ENCODE peak calls at places on chromosomes 4 and X, in six cellular contexts. A, Q, C, F, K and V are unnamed samples.

GRCh38 chr4:60657802-60658201 is 542.3 kb upstream of the ADGRL3 start:
- DNase-seq in A (no peak), Q (no peak), F (no peak), K (no peak), C (no peak), V (no peak)

GRCh38 chr4:57462843-57463242 is 352.7 kb upstream of the IGFBP7 start:
- DNase-seq in Q (no peak), C (no peak), A (no peak), K (no peak), F (no peak), V (no peak)

GRCh38 chr4:15577508-15577907 is 77.6 kb downstream of the FBXL5 start:
- DNase-seq in Q (no peak), C (no peak), F (no peak), K (no peak), A (no peak), V (no peak)

GRCh38 chr4:48967626-48968025 is 18.4 kb upstream of the CWH43 start:
- DNase-seq in C (no peak), A (no peak), K (no peak), F (no peak), Q (no peak), V (no peak)

GRCh38 chr4:83405844-83406816 is 49.5 kb downstream of the HELQ start:
- DNase-seq in K (no peak), A (no peak), Q (no peak), C (no peak), F (no peak), V (no peak)

GRCh38 chr4:109211671-109212070 is 90.8 kb downstream of the COL25A1 start:
- DNase-seq in C (no peak), F (no peak), K (no peak), A (no peak), Q (no peak), V (no peak)

GRCh38 chr4:84530449-84530848 is 31.4 kb upstream of the NKX6-1 start:
- DNase-seq in C (no peak), A (no peak), Q (no peak), K (no peak), F (no peak), V (no peak)

GRCh38 chrX:124651031-124651430 is 304.7 kb downstream of the SH2D1A start:
- DNase-seq in F (no peak), A (no peak), Q (no peak), K (no peak), C (no peak), V (no peak)

GRCh38 chr4:47837582-47838294 is at the start of gene CORIN:
- DNase-seq in C (no peak), A (no peak), Q (no peak), K (no peak), F (no peak), V (peak)

GRCh38 chrX:24145340-24146186 is 4.0 kb upstream of the ZFX start:
- DNase-seq in Q (no peak), K (peak), F (peak), C (no peak), A (no peak), V (no peak)

GRCh38 chr4:21139327-21139726 is 439.1 kb downstream of the PACRGL start:
- DNase-seq in C (no peak), F (no peak), K (no peak), Q (no peak), A (no peak), V (no peak)

GRCh38 chr4:54625391-54625790 is 32.4 kb upstream of the KIT start:
- DNase-seq in C (no peak), Q (no peak), A (no peak), F (no peak), K (no peak), V (no peak)

GRCh38 chr4:181443003-181443402 is 800.2 kb upstream of the TENM3 start:
- DNase-seq in F (no peak), Q (no peak), K (no peak), A (no peak), C (no peak), V (no peak)

GRCh38 chr4:184471872-184472539 is 2.3 kb downstream of the IRF2 start:
- DNase-seq in F (no peak), Q (peak), A (peak), C (no peak), K (peak), V (no peak)

GRCh38 chrX:136497556-136498048 is at the start of gene HTATSF1:
- DNase-seq in Q (peak), F (no peak), A (peak), K (no peak), C (no peak), V (no peak)

GRCh38 chr4:138390286-138390685 is 148.1 kb upstream of the SLC7A11 start:
- DNase-seq in K (no peak), C (no peak), Q (no peak), A (no peak), F (no peak), V (no peak)

GRCh38 chr4:165440415-165440882 is 61.6 kb downstream of the CPE start:
- DNase-seq in A (no peak), Q (no peak), F (peak), C (no peak), K (peak), V (no peak)

GRCh38 chr4:169348541-169348940 is 77.8 kb upstream of the SH3RF1 start:
- DNase-seq in K (no peak), Q (no peak), C (no peak), F (no peak), A (no peak), V (no peak)

GRCh38 chr4:113094802-113095201 is 45.3 kb downstream of the ANK2 start:
- DNase-seq in A (peak), Q (no peak), C (no peak), F (no peak), K (peak), V (peak)

GRCh38 chrX:1578511-1579173 is 12.8 kb upstream of the AKAP17A start:
- DNase-seq in C (no peak), K (no peak), A (no peak), Q (no peak), F (no peak), V (no peak)

GRCh38 chr4:109703664-109704351 is 563 bp upstream of the CASP6 start:
- DNase-seq in A (no peak), Q (no peak), F (no peak), K (no peak), C (no peak), V (no peak)

GRCh38 chrX:6909396-6909795 is 238.1 kb upstream of the STS start:
- DNase-seq in K (no peak), C (no peak), A (no peak), F (no peak), Q (no peak), V (no peak)

GRCh38 chrX:139077303-139078131 is 366.0 kb upstream of the FGF13 start:
- DNase-seq in A (no peak), Q (no peak), F (no peak), K (no peak), C (no peak), V (no peak)

GRCh38 chr4:174739576-174739975 is 89.5 kb downstream of the GLRA3 start:
- DNase-seq in A (no peak), K (no peak), Q (no peak), C (no peak), F (no peak), V (no peak)

GRCh38 chr4:187236491-187236890 is 512.8 kb upstream of the FAT1 start:
- DNase-seq in Q (no peak), F (no peak), A (no peak), K (no peak), C (no peak), V (no peak)

GRCh38 chrX:123976671-123977316 is 15.3 kb downstream of the STAG2 start:
- DNase-seq in K (peak), C (no peak), A (no peak), F (peak), Q (no peak), V (no peak)

DNA sequence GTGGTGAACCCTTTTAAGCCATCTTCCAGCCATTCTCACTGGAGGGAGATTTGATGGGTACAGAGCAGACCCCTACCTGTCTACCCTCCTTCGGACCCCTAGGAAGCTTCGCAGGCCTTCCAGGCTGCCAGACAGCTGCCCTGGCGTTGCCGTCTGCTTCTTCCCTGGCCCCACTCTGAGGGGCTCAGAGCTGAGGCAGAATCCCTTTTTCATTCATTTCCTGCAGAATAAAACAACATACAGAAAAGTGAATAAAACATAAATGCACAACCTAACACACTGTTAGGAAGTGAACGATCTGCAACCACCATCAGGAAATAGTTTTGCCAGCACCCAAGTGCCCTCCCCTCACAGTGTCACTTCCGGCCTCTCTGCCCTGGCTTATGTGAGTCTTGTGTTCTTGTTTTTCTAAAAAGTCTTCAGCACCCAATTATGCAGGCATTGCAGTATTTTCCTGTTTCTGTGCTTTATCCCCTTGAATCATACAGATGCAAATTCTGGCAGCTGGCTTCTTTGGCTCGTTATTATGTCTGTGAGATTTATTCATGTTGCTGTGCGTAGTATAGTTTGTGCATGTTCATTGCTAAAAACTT is 5.6 kb upstream of the ADD1 start:
- DNase-seq in Q (no peak), A (no peak), F (no peak), C (no peak), K (peak), V (no peak)
- TF ChIP-seq TAF1 in Q (no peak), A (no peak), F (no peak), C (no peak), K (no peak), V (no peak)

GRCh38 chrX:144219035-144219434 is 335.2 kb downstream of the UBE2NL start:
- DNase-seq in A (no peak), F (no peak), K (no peak), Q (no peak), C (peak), V (no peak)
- TF ChIP-seq TAF1 in A (no peak), F (no peak), K (no peak), Q (no peak), C (no peak), V (no peak)

GRCh38 chr4:105058177-105058812 is 88.4 kb upstream of the TET2 start:
- DNase-seq in F (no peak), Q (no peak), K (no peak), A (no peak), C (no peak), V (no peak)

GRCh38 chr4:105059337-105059736 is 87.3 kb upstream of the TET2 start:
- DNase-seq in C (no peak), K (no peak), F (no peak), A (no peak), Q (no peak), V (no peak)

GRCh38 chr4:105060628-105061027 is 86.0 kb upstream of the TET2 start:
- DNase-seq in F (no peak), C (no peak), A (no peak), K (no peak), Q (peak), V (peak)

GRCh38 chr4:105061720-105062119 is 85.0 kb upstream of the TET2 start:
- DNase-seq in A (no peak), C (no peak), Q (no peak), F (no peak), K (no peak), V (no peak)

DNA sequence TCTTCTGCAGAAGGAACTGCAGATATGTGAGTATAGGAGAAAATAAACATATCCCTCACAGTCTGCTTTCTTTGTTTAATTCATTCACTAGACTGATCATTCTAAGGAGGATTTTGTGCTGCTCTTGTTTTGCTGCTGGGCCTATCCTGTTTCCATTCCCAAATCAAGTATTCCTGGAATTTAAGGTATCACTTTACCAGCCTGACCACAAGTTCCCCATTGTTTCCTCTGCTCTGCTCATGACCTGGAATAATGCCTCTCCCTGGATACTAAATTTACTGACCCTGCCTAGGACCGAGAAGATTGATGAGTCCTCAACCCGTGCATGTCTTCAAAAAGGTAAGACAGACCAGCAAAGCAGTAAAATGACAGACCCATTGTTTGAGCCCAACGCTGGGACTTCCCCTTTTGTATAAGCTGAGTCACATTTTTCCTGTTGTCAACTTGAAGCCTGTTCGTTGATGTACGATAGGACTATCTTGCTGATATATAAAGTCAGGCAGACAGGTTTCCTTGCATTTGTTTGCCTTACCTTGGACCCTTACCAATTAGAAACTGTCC is 85.5 kb upstream of the TET2 start:
- DNase-seq in F (peak), A (no peak), K (no peak), Q (no peak), C (peak), V (no peak)
- TF ChIP-seq TAF1 in F (no peak), A (no peak), K (peak), Q (no peak), C (no peak), V (no peak)

DNA sequence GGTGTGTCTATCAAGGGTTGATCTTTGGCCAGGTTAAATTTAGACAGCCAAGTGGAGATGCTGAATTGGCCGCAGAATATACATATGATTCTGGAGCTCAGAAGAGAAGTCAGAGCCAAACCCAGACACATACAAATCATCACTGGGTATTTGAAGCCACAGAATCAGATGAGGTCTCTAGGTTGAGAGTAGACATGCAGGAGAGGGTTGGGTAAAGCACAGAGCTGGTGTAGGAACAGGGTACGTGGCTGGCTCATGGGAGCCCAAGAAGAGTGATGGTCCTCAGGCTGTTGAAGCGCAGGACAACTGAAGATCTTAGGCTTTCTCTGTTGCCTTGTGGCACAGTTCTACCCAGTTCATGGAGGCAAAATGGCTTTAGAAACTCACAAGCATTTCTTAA is 37.7 kb downstream of the ADAMTS3 start:
- DNase-seq in Q (no peak), K (no peak), F (no peak), C (no peak), A (no peak), V (no peak)
- TF ChIP-seq TAF1 in Q (no peak), K (no peak), F (no peak), C (no peak), A (no peak), V (no peak)

GRCh38 chr4:610411-611261 is 14.7 kb upstream of the PDE6B start:
- DNase-seq in Q (no peak), A (no peak), K (no peak), C (no peak), F (no peak), V (no peak)
- TF ChIP-seq TAF1 in Q (no peak), A (no peak), K (no peak), C (no peak), F (no peak), V (no peak)